ENCODE peak calls at places on chromosomes 16 and 17, in nine cellular contexts. One of them, this sample, is unnamed.

GRCh38 chr17:9414471-9414870 is 161.1 kb downstream of the STX8 start:
- DNase-seq in caudate nucleus: no peak
- DNase-seq in NCI-H2081: no peak
- DNase-seq in GM19239: peak
- DNase-seq in AG10803: no peak
- DNase-seq in mammary epithelial cell: no peak
- DNase-seq in T follicular helper cell: no peak
- DNase-seq in BE2C: no peak
- DNase-seq in ELF-1: no peak
- DNase-seq in this sample: no peak

GRCh38 chr17:74161501-74161850 is 42.0 kb upstream of the RPL38 start:
- DNase-seq in caudate nucleus: no peak
- DNase-seq in NCI-H2081: no peak
- DNase-seq in GM19239: no peak
- DNase-seq in AG10803: no peak
- DNase-seq in mammary epithelial cell: no peak
- DNase-seq in T follicular helper cell: no peak
- DNase-seq in BE2C: no peak
- DNase-seq in ELF-1: no peak
- DNase-seq in this sample: no peak

GRCh38 chr16:30472328-30472942 is at the start of gene ITGAL:
- DNase-seq in caudate nucleus: peak
- DNase-seq in NCI-H2081: no peak
- DNase-seq in GM19239: peak
- DNase-seq in AG10803: no peak
- DNase-seq in mammary epithelial cell: no peak
- DNase-seq in T follicular helper cell: peak
- DNase-seq in BE2C: no peak
- DNase-seq in ELF-1: no peak
- DNase-seq in this sample: peak

GRCh38 chr16:28538733-28539596 is at the start of gene NUPR1:
- DNase-seq in caudate nucleus: peak
- DNase-seq in NCI-H2081: no peak
- DNase-seq in GM19239: no peak
- DNase-seq in AG10803: peak
- DNase-seq in mammary epithelial cell: peak
- DNase-seq in T follicular helper cell: no peak
- DNase-seq in BE2C: no peak
- DNase-seq in ELF-1: peak
- DNase-seq in this sample: peak

GRCh38 chr17:76866203-76866602 is 2.0 kb upstream of the MGAT5B start:
- DNase-seq in caudate nucleus: no peak
- DNase-seq in NCI-H2081: no peak
- DNase-seq in GM19239: no peak
- DNase-seq in AG10803: no peak
- DNase-seq in mammary epithelial cell: no peak
- DNase-seq in T follicular helper cell: no peak
- DNase-seq in BE2C: no peak
- DNase-seq in ELF-1: no peak
- DNase-seq in this sample: no peak

GRCh38 chr17:37490022-37490587 is 414 bp downstream of the DUSP14 start:
- DNase-seq in caudate nucleus: peak
- DNase-seq in NCI-H2081: peak
- DNase-seq in GM19239: peak
- DNase-seq in AG10803: peak
- DNase-seq in mammary epithelial cell: peak
- DNase-seq in T follicular helper cell: peak
- DNase-seq in BE2C: peak
- DNase-seq in ELF-1: peak
- DNase-seq in this sample: no peak

GRCh38 chr16:89604764-89605163 is 8.7 kb upstream of the DPEP1 start:
- DNase-seq in caudate nucleus: no peak
- DNase-seq in NCI-H2081: no peak
- DNase-seq in GM19239: no peak
- DNase-seq in AG10803: no peak
- DNase-seq in mammary epithelial cell: no peak
- DNase-seq in T follicular helper cell: no peak
- DNase-seq in BE2C: peak
- DNase-seq in ELF-1: no peak
- DNase-seq in this sample: no peak

GRCh38 chr17:78852709-78853111 is 12.1 kb upstream of the USP36 start:
- DNase-seq in caudate nucleus: no peak
- DNase-seq in NCI-H2081: no peak
- DNase-seq in GM19239: no peak
- DNase-seq in AG10803: no peak
- DNase-seq in mammary epithelial cell: no peak
- DNase-seq in T follicular helper cell: no peak
- DNase-seq in BE2C: no peak
- DNase-seq in ELF-1: peak
- DNase-seq in this sample: no peak

GRCh38 chr16:20099375-20099774 is 25.7 kb upstream of the GPR139 start:
- DNase-seq in caudate nucleus: no peak
- DNase-seq in NCI-H2081: no peak
- DNase-seq in GM19239: no peak
- DNase-seq in AG10803: no peak
- DNase-seq in mammary epithelial cell: no peak
- DNase-seq in T follicular helper cell: no peak
- DNase-seq in BE2C: no peak
- DNase-seq in ELF-1: no peak
- DNase-seq in this sample: no peak

GRCh38 chr16:10938321-10938720 is 3.9 kb downstream of the DEXI start:
- DNase-seq in caudate nucleus: no peak
- DNase-seq in NCI-H2081: no peak
- DNase-seq in GM19239: no peak
- DNase-seq in AG10803: no peak
- DNase-seq in mammary epithelial cell: no peak
- DNase-seq in T follicular helper cell: no peak
- DNase-seq in BE2C: no peak
- DNase-seq in ELF-1: no peak
- DNase-seq in this sample: no peak